ENCODE peak calls at places on chromosomes 5 and 9, in four cellular contexts. One of them, this sample, is unnamed.

GRCh38 chr5:135508496-135509005 is 27.2 kb downstream of the NEUROG1 start:
- DNase-seq in A549: no peak
- DNase-seq in HL-60: no peak
- DNase-seq in thoracic aorta: no peak
- DNase-seq in this sample: no peak

GRCh38 chr5:150153957-150154617 is 1.6 kb downstream of the PDGFRB start:
- DNase-seq in A549: peak; percentile 16
- DNase-seq in HL-60: peak; percentile 63
- DNase-seq in thoracic aorta: no peak
- DNase-seq in this sample: no peak

GRCh38 chr5:95113489-95113888 is 171.4 kb downstream of the MCTP1 start:
- DNase-seq in A549: no peak
- DNase-seq in HL-60: peak; percentile 1
- DNase-seq in thoracic aorta: no peak
- DNase-seq in this sample: no peak

GRCh38 chr5:96661841-96662724 is at the start of gene CAST:
- DNase-seq in A549: peak; percentile 98
- DNase-seq in HL-60: peak; percentile 54
- DNase-seq in thoracic aorta: peak; percentile 88
- DNase-seq in this sample: peak; percentile 95

GRCh38 chr9:33227013-33227398 is 13.0 kb upstream of the SPINK4 start:
- DNase-seq in A549: no peak
- DNase-seq in HL-60: peak; percentile 90
- DNase-seq in thoracic aorta: no peak
- DNase-seq in this sample: no peak

GRCh38 chr5:9173281-9174048 is 372.4 kb downstream of the SEMA5A start:
- DNase-seq in A549: no peak
- DNase-seq in HL-60: no peak
- DNase-seq in thoracic aorta: no peak
- DNase-seq in this sample: no peak

GRCh38 chr9:127651697-127652610 is 39.9 kb downstream of the STXBP1 start:
- DNase-seq in A549: no peak
- DNase-seq in HL-60: no peak
- DNase-seq in thoracic aorta: no peak
- DNase-seq in this sample: no peak

GRCh38 chr5:77073667-77074066 is 13.4 kb downstream of the ZBED3 start:
- DNase-seq in A549: no peak
- DNase-seq in HL-60: no peak
- DNase-seq in thoracic aorta: no peak
- DNase-seq in this sample: no peak

GRCh38 chr5:129459485-129460120 is 495 bp upstream of the ADAMTS19 start:
- DNase-seq in A549: peak; percentile 5
- DNase-seq in HL-60: no peak
- DNase-seq in thoracic aorta: no peak
- DNase-seq in this sample: peak; percentile 60

GRCh38 chr9:68974901-68975300 is 39.0 kb downstream of the PRKACG start:
- DNase-seq in A549: no peak
- DNase-seq in HL-60: no peak
- DNase-seq in thoracic aorta: no peak
- DNase-seq in this sample: no peak

GRCh38 chr9:79193506-79194223 is 378.1 kb upstream of the TLE4 start:
- DNase-seq in A549: no peak
- DNase-seq in HL-60: no peak
- DNase-seq in thoracic aorta: no peak
- DNase-seq in this sample: no peak

GRCh38 chr5:66440202-66440680 is 156.0 kb upstream of the MAST4 start:
- DNase-seq in A549: no peak
- DNase-seq in HL-60: no peak
- DNase-seq in thoracic aorta: no peak
- DNase-seq in this sample: no peak

GRCh38 chr9:104984994-104985393 is 57.0 kb upstream of the ABCA1 start:
- DNase-seq in A549: no peak
- DNase-seq in HL-60: no peak
- DNase-seq in thoracic aorta: no peak
- DNase-seq in this sample: no peak

GRCh38 chr9:108776920-108777650 is 78.7 kb downstream of the ACTL7B start:
- DNase-seq in A549: no peak
- DNase-seq in HL-60: no peak
- DNase-seq in thoracic aorta: no peak
- DNase-seq in this sample: no peak

GRCh38 chr9:124899845-124900244 is 37.9 kb downstream of the ARPC5L start:
- DNase-seq in A549: no peak
- DNase-seq in HL-60: no peak
- DNase-seq in thoracic aorta: no peak
- DNase-seq in this sample: no peak

GRCh38 chr5:175444060-175444904 is at the start of gene DRD1:
- DNase-seq in A549: peak; percentile 50
- DNase-seq in HL-60: no peak
- DNase-seq in thoracic aorta: no peak
- DNase-seq in this sample: peak; percentile 62

GRCh38 chr9:16718296-16718695 is 152.2 kb downstream of the BNC2 start:
- DNase-seq in A549: no peak
- DNase-seq in HL-60: no peak
- DNase-seq in thoracic aorta: no peak
- DNase-seq in this sample: no peak

GRCh38 chr5:148697177-148697820 is 43.0 kb upstream of the HTR4 start:
- DNase-seq in A549: no peak
- DNase-seq in HL-60: no peak
- DNase-seq in thoracic aorta: peak; percentile 9
- DNase-seq in this sample: no peak

GRCh38 chr5:10550222-10550995 is 13.5 kb upstream of the ANKRD33B start:
- DNase-seq in A549: no peak
- DNase-seq in HL-60: no peak
- DNase-seq in thoracic aorta: no peak
- DNase-seq in this sample: no peak

GRCh38 chr5:158389786-158390185 is 530.8 kb upstream of the CLINT1 start:
- DNase-seq in A549: no peak
- DNase-seq in HL-60: no peak
- DNase-seq in thoracic aorta: no peak
- DNase-seq in this sample: no peak

GRCh38 chr5:96572864-96573512 is 89.2 kb upstream of the CAST start:
- DNase-seq in A549: peak; percentile 81
- DNase-seq in HL-60: no peak
- DNase-seq in thoracic aorta: no peak
- DNase-seq in this sample: no peak

GRCh38 chr5:170067152-170067551 is 38.5 kb upstream of the FOXI1 start:
- DNase-seq in A549: no peak
- DNase-seq in HL-60: no peak
- DNase-seq in thoracic aorta: no peak
- DNase-seq in this sample: no peak

GRCh38 chr5:134975078-134975715 is 7.5 kb downstream of the CATSPER3 start:
- DNase-seq in A549: peak; percentile 15
- DNase-seq in HL-60: peak; percentile 1
- DNase-seq in thoracic aorta: no peak
- DNase-seq in this sample: no peak

GRCh38 chr5:170280090-170280493 is 17.5 kb downstream of the LCP2 start:
- DNase-seq in A549: no peak
- DNase-seq in HL-60: no peak
- DNase-seq in thoracic aorta: no peak
- DNase-seq in this sample: no peak

GRCh38 chr5:143501176-143501840 is 97.8 kb upstream of the NR3C1 start:
- DNase-seq in A549: no peak
- DNase-seq in HL-60: no peak
- DNase-seq in thoracic aorta: no peak
- DNase-seq in this sample: no peak

GRCh38 chr5:180467028-180467427 is 27.2 kb upstream of the CNOT6 start:
- DNase-seq in A549: peak; percentile 91
- DNase-seq in HL-60: no peak
- DNase-seq in thoracic aorta: no peak
- DNase-seq in this sample: peak; percentile 67

GRCh38 chr5:76622973-76623596 is at the start of gene F2RL2:
- DNase-seq in A549: peak; percentile 89
- DNase-seq in HL-60: no peak
- DNase-seq in thoracic aorta: no peak
- DNase-seq in this sample: no peak

GRCh38 chr9:70031141-70031545 is 12.5 kb upstream of the MAMDC2 start:
- DNase-seq in A549: no peak
- DNase-seq in HL-60: no peak
- DNase-seq in thoracic aorta: no peak
- DNase-seq in this sample: no peak

GRCh38 chr5:175887463-175887862 is 16.1 kb downstream of the CPLX2 start:
- DNase-seq in A549: no peak
- DNase-seq in HL-60: no peak
- DNase-seq in thoracic aorta: no peak
- DNase-seq in this sample: no peak

GRCh38 chr9:134959126-134959970 is 41.6 kb upstream of the FCN1 start:
- DNase-seq in A549: no peak
- DNase-seq in HL-60: no peak
- DNase-seq in thoracic aorta: no peak
- DNase-seq in this sample: no peak

GRCh38 chr9:106616026-106616425 is 246.9 kb upstream of the ZNF462 start:
- DNase-seq in A549: no peak
- DNase-seq in HL-60: no peak
- DNase-seq in thoracic aorta: no peak
- DNase-seq in this sample: no peak

GRCh38 chr9:35910613-35911488 is 1.6 kb downstream of the SPAAR start:
- DNase-seq in A549: peak; percentile 82
- DNase-seq in HL-60: peak; percentile 34
- DNase-seq in thoracic aorta: no peak
- DNase-seq in this sample: no peak

DNA sequence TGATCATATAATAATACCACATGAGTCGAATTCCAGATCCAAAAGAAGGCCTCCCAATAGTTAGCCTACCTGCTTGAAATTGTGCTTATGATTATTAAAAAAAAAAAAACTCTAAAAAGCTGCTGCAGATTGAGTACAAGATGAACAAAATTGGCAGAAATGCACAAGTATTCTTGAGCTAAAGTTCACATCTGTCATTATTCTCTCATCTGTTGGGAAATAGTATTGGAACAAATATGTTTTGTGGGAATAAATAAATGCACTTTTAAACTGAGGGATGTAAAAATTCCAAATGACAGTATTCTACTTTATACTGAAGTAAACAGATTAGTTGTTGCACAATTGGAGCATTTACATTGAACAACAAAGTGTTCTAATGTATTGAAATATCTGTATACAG is 15.7 kb downstream of the DAB2 start:
- DNase-seq in A549: no peak
- DNase-seq in HL-60: no peak
- DNase-seq in thoracic aorta: no peak
- DNase-seq in this sample: no peak
- H3K27ac ChIP-seq in A549: no peak overlapping the region
- H3K27ac ChIP-seq in HL-60: no peak overlapping the region
- H3K27ac ChIP-seq in thoracic aorta: no peak overlapping the region
- H3K27ac ChIP-seq in this sample: no peak overlapping the region

GRCh38 chr5:132825165-132825823 is 5.2 kb downstream of the SHROOM1 start:
- DNase-seq in A549: no peak
- DNase-seq in HL-60: no peak
- DNase-seq in thoracic aorta: no peak
- DNase-seq in this sample: no peak
- H3K4me3 ChIP-seq in A549: no peak overlapping the region
- H3K4me3 ChIP-seq in HL-60: no peak overlapping the region
- H3K4me3 ChIP-seq in thoracic aorta: peak overlapping the region; percentile 61
- H3K4me3 ChIP-seq in this sample: peak overlapping the region; percentile 7

DNA sequence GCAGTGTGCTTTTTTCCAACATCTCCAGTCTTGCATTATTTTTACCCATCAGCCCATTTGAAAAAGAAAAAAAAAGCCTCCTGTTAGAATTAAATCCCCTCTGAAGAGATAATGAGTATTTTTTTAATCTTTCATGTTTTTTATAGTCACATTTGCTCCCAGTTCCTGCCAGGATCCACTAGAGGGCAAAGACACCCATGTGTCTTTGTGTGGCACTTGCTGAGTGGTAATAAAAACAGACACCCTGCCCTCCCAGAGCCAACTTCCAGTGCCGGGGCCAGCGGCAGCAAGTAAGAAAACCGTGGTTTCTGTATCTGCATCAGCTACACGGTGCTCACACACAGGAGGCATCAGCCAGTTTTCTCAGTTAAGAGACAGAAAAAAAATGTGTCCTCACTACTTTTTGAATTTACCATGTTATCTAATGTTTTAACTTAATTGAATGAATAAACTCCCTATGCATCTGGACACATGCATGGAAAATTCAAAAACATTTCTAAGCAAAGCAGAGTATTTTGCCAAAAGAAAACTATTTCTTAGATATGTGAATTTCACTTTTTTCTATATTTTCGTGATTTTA is 70.2 kb upstream of the PLEKHG4B start:
- DNase-seq in A549: peak; percentile 49
- DNase-seq in HL-60: peak; percentile 11
- DNase-seq in thoracic aorta: no peak
- DNase-seq in this sample: no peak
- TF ChIP-seq CTCF in A549: peak; percentile 38
- TF ChIP-seq CTCF in HL-60: peak; percentile 14
- TF ChIP-seq CTCF in thoracic aorta: no peak
- TF ChIP-seq CTCF in this sample: peak; percentile 8

DNA sequence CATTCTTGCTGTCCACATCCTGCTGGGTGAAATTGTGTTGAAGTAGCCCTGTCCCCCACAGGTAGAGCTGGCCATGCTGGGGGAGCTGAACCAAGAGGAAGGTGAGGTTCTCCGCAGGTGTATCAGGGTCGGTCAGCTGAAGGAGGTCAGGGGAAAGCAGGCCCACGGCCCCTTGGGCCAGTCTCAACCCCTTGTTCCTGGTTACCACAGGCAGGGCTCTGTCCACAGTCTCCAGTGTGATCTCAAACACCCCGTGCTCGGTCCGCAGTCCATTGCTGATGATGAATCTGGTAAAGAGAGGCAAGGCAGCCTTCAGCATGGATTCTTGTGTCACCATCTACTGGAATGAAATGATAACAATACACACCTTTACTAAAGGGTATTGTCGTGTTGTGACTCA is 53.4 kb upstream of the CER1 start:
- DNase-seq in A549: no peak
- DNase-seq in HL-60: no peak
- DNase-seq in thoracic aorta: no peak
- DNase-seq in this sample: no peak
- H3K27ac ChIP-seq in A549: no peak overlapping the region
- H3K27ac ChIP-seq in HL-60: no peak overlapping the region
- H3K27ac ChIP-seq in thoracic aorta: no peak overlapping the region
- H3K27ac ChIP-seq in this sample: no peak overlapping the region